ENCODE peak calls at places on chromosomes 16 and 17, in four cellular contexts. One of them, this sample, is unnamed.
A peak's percentile ranks its signal among the peaks of the same experiment; 100 is the strongest.

GRCh38 chr16:84497836-84498610 is 6.4 kb downstream of the MEAK7 start:
- DNase-seq in A549: no peak
- DNase-seq in NCI-H2107: no peak
- DNase-seq in hypothalamus: no peak
- DNase-seq in this sample: no peak

GRCh38 chr16:88444826-88445582 is 8.1 kb upstream of the ZFPM1 start:
- DNase-seq in hypothalamus: no peak
- DNase-seq in A549: no peak
- DNase-seq in NCI-H2107: no peak
- DNase-seq in this sample: no peak

GRCh38 chr17:59666235-59666634 is 41.0 kb downstream of the PTRH2 start:
- DNase-seq in A549: no peak
- DNase-seq in NCI-H2107: peak; percentile 88
- DNase-seq in hypothalamus: no peak
- DNase-seq in this sample: peak; percentile 62

GRCh38 chr17:4895676-4896331 is 3.5 kb upstream of the C17orf107 start:
- DNase-seq in hypothalamus: no peak
- DNase-seq in A549: no peak
- DNase-seq in NCI-H2107: no peak
- DNase-seq in this sample: no peak

GRCh38 chr17:65901394-65901793 is 290.5 kb downstream of the CEP112 start:
- DNase-seq in A549: no peak
- DNase-seq in hypothalamus: no peak
- DNase-seq in NCI-H2107: no peak
- DNase-seq in this sample: no peak

GRCh38 chr17:80503921-80504320 is 27.5 kb upstream of the NPTX1 start:
- DNase-seq in A549: no peak
- DNase-seq in NCI-H2107: no peak
- DNase-seq in hypothalamus: no peak
- DNase-seq in this sample: no peak

GRCh38 chr16:73846292-73846849 is 450.2 kb upstream of the PSMD7 start:
- DNase-seq in A549: no peak
- DNase-seq in hypothalamus: peak; percentile 16
- DNase-seq in NCI-H2107: peak; percentile 19
- DNase-seq in this sample: no peak

GRCh38 chr17:8294814-8295316 is 335 bp downstream of the SLC25A35 start:
- DNase-seq in hypothalamus: no peak
- DNase-seq in NCI-H2107: no peak
- DNase-seq in A549: no peak
- DNase-seq in this sample: no peak

GRCh38 chr17:74464730-74465377 is 1.6 kb upstream of the CD300A start:
- DNase-seq in A549: no peak
- DNase-seq in hypothalamus: no peak
- DNase-seq in NCI-H2107: no peak
- DNase-seq in this sample: no peak

GRCh38 chr17:50681260-50682200 is 26.2 kb downstream of the ANKRD40 start:
- DNase-seq in A549: peak; percentile 86
- DNase-seq in NCI-H2107: no peak
- DNase-seq in hypothalamus: peak; percentile 26
- DNase-seq in this sample: peak; percentile 14

GRCh38 chr16:50297301-50298074 is 31.1 kb downstream of the ADCY7 start:
- DNase-seq in A549: no peak
- DNase-seq in hypothalamus: no peak
- DNase-seq in NCI-H2107: no peak
- DNase-seq in this sample: no peak

GRCh38 chr16:28182183-28182582 is 29.6 kb downstream of the XPO6 start:
- DNase-seq in A549: no peak
- DNase-seq in NCI-H2107: no peak
- DNase-seq in hypothalamus: no peak
- DNase-seq in this sample: no peak